ENCODE peak calls at places on chromosomes 16 and 17, in five cellular contexts. E, W, P, X and M are unnamed samples.

GRCh38 chr17:1312261-1312870 is 32.9 kb downstream of the TRARG1 start:
- DNase-seq in E (peak; percentile 13), W (no peak), P (no peak), X (no peak), M (no peak)

GRCh38 chr17:62058611-62059010 is 6.5 kb downstream of the MED13 start:
- DNase-seq in E (no peak), W (no peak), P (no peak), X (no peak), M (no peak)

GRCh38 chr17:37147301-37147812 is 198.6 kb downstream of the AATF start:
- DNase-seq in E (peak; percentile 93), W (no peak), P (no peak), X (no peak), M (no peak)

GRCh38 chr17:31678431-31678830 is 180.6 kb downstream of the COPRS start:
- DNase-seq in E (no peak), W (no peak), P (peak; percentile 35), X (peak; percentile 26), M (no peak)

GRCh38 chr17:13413001-13413400 is 188.7 kb downstream of the HS3ST3A1 start:
- DNase-seq in E (no peak), W (no peak), P (no peak), X (no peak), M (no peak)

GRCh38 chr17:72605543-72605942 is 484.7 kb downstream of the SOX9 start:
- DNase-seq in E (no peak), W (no peak), P (no peak), X (no peak), M (no peak)

GRCh38 chr17:71899317-71899716 is 221.5 kb upstream of the SOX9 start:
- DNase-seq in E (no peak), W (no peak), P (no peak), X (no peak), M (no peak)

GRCh38 chr16:17470002-17470870 is 524 bp downstream of the XYLT1 start:
- DNase-seq in E (no peak), W (no peak), P (peak; percentile 47), X (peak; percentile 58), M (no peak)

GRCh38 chr17:48997827-48998556 is 807 bp downstream of the IGF2BP1 start:
- DNase-seq in E (no peak), W (no peak), P (no peak), X (no peak), M (no peak)

GRCh38 chr16:64152010-64152767 is 969.7 kb downstream of the CDH11 start:
- DNase-seq in E (no peak), W (no peak), P (no peak), X (no peak), M (no peak)

GRCh38 chr16:23072084-23072599 is 77.1 kb downstream of the USP31 start:
- DNase-seq in E (no peak), W (peak; percentile 53), P (peak; percentile 54), X (peak; percentile 87), M (no peak)

GRCh38 chr16:1309888-1310831 is 724 bp downstream of the UBE2I start:
- DNase-seq in E (no peak), W (peak; percentile 45), P (peak; percentile 70), X (peak; percentile 69), M (no peak)

GRCh38 chr17:5122586-5123342 is 6.9 kb downstream of the USP6 start:
- DNase-seq in E (no peak), W (no peak), P (peak; percentile 39), X (no peak), M (no peak)
- H3K4me3 ChIP-seq in E (no peak overlapping the region), W (peak overlapping the region; percentile 17), P (peak overlapping the region; percentile 10), X (no peak overlapping the region), M (peak overlapping the region; percentile 35)

DNA sequence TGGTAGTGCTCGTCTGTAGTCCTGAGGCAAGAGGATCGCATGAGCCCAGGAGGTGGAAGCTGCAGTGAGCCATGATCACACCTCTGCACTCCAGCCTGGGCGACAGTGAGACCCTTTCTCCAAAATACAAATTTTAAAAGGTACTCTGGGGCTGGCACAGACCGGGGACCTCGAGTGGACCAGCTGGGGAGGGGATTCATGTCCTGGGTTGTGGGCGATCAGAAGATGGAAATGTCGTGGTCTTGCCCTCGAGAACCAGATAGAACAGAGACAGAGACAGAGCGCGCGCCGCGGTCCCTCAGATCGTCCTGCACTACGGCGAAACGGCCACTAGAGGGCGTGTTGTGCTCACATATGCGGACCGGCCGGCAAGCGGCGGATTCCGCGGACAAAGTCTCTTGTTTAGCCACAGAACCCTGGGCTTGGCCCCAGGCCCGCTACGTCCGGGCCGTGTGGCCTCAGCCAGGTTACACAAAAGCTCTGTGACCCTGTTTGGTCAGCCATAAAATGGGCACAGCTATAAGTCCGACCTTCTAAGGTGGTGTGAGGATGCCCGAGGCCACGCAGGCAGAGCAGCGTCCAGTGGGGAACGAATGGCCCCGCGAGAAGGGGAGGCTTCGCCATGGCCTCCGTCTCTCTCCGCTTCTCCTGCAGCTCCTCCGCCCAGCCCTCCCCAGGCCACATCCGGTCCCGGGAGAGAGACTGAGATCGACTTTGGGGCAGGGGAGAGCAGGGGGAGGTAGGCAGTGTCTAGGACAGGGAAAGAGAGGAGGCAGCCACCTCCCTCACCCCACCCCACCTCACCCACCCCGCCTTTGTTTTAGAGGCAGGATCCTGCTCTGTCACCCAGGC is 14.6 kb upstream of the SBK1 start:
- DNase-seq in E (peak; percentile 73), W (peak; percentile 92), P (peak; percentile 93), X (peak; percentile 86), M (peak; percentile 59)
- TF ChIP-seq POLR2A in E (no peak), W (no peak), P (no peak), X (no peak), M (no peak)

DNA sequence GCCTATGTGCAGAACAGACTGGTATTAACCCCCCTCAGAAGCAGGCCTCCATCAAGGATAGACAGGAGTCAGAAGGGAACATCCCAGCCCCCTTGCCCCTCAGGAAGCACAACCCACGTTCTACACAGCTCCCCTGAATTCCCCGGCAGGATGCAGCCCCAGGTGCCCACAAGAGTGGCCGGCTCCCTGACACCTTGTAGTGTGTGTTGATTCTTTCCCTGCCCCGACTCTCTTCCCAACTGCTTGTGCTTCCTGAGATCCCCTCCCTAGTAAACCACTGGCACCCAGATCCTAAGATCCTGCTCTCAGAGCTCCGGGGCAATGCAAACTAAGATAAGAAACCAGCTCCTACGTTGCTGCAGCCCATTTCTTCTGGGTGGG is 34.8 kb upstream of the LITAF start:
- DNase-seq in E (no peak), W (no peak), P (no peak), X (no peak), M (no peak)
- H3K4me3 ChIP-seq in E (peak overlapping the region; percentile 60), W (peak overlapping the region; percentile 29), P (no peak overlapping the region), X (no peak overlapping the region), M (peak overlapping the region; percentile 2)

GRCh38 chr17:39754161-39754957 is 16.6 kb downstream of the GRB7 start:
- DNase-seq in E (peak; percentile 87), W (peak; percentile 71), P (peak; percentile 96), X (peak; percentile 91), M (peak; percentile 73)
- TF ChIP-seq POLR2A in E (no peak), W (peak; percentile 48), P (peak; percentile 76), X (peak; percentile 36), M (no peak)

DNA sequence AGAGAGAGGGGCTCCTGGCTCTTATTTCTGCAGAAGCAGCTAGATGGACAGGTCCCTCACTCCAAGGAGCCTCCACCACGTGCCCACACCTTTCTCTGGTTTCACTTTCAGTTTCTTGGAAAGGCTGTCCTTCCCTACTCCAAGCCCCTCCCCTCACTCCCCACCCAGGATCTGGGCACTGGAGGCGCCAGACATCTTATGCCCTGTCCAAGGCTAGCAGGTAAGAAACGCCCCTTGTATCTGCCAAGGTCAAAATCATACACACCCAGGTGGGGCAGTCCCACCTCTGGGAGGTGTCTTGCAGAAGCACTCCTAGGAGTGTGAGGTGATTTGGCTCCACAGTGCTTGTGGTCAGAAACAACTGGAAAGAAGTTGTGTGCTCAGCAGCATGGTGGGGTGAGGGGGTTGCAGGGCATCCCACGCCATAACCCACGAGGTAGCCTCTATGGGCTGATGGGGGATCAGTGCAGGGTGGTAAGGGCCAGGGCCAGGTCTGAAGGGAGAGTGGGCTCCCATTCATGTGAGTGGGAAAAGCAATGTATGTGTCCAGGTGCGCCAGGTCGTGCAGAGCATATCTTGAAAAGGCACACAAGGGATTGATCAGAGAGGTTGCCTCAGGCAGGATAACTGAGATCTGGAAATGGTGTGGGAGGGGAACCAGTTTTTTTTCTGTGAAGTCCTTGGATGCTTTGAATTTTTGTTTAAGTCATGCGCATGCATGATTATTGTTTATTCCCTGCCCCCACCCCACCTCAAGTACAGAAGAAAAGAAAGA is 31.8 kb upstream of the PRM1 start:
- DNase-seq in E (peak; percentile 72), W (no peak), P (no peak), X (no peak), M (no peak)
- H3K4me3 ChIP-seq in E (peak overlapping the region; percentile 34), W (no peak overlapping the region), P (no peak overlapping the region), X (no peak overlapping the region), M (no peak overlapping the region)